ENCODE peak calls at places on chromosome 7, in four cellular contexts. T is NCI-H460, O is NCI-H774, J is GM13976. R is an unnamed sample.

GRCh38 chr7:69651101-69651590 is 52.9 kb downstream of the AUTS2 start:
- DNase-seq in T (no peak), O (no peak), J (peak; percentile 61), R (no peak)

GRCh38 chr7:157641866-157642265 is 305.1 kb downstream of the DNAJB6 start:
- DNase-seq in T (no peak), O (no peak), J (no peak), R (no peak)

GRCh38 chr7:13989138-13989943 is at the start of gene ETV1:
- DNase-seq in T (peak; percentile 83), O (peak; percentile 70), J (peak; percentile 14), R (peak; percentile 94)

GRCh38 chr7:2529161-2530075 is 9.8 kb downstream of the LFNG start:
- DNase-seq in T (no peak), O (no peak), J (peak; percentile 74), R (peak; percentile 28)

GRCh38 chr7:100946766-100947365 is 2.5 kb upstream of the MUC3A start:
- DNase-seq in T (no peak), O (no peak), J (no peak), R (no peak)

GRCh38 chr7:94656925-94657731 is 1.2 kb upstream of the SGCE start:
- DNase-seq in T (no peak), O (peak; percentile 50), J (no peak), R (peak; percentile 87)

GRCh38 chr7:157391036-157391710 is 54.4 kb downstream of the DNAJB6 start:
- DNase-seq in T (no peak), O (no peak), J (no peak), R (no peak)

GRCh38 chr7:136964347-136964746 is 95.9 kb downstream of the CHRM2 start:
- DNase-seq in T (no peak), O (no peak), J (no peak), R (no peak)

GRCh38 chr7:82441916-82442478 is 1.6 kb downstream of the CACNA2D1 start:
- DNase-seq in T (no peak), O (peak; percentile 21), J (no peak), R (peak; percentile 65)

GRCh38 chr7:124908258-124908657 is 21.4 kb downstream of the POT1 start:
- DNase-seq in T (no peak), O (no peak), J (no peak), R (no peak)

GRCh38 chr7:55130554-55131198 is 111.9 kb downstream of the EGFR start:
- DNase-seq in T (no peak), O (no peak), J (no peak), R (no peak)

GRCh38 chr7:98291717-98292116 is 10.2 kb downstream of the BRI3 start:
- DNase-seq in T (no peak), O (no peak), J (no peak), R (no peak)

GRCh38 chr7:71801996-71802395 is 610.1 kb downstream of the CALN1 start:
- DNase-seq in T (no peak), O (no peak), J (no peak), R (no peak)

GRCh38 chr7:2281556-2281955 is 32.7 kb downstream of the SNX8 start:
- DNase-seq in T (no peak), O (no peak), J (no peak), R (no peak)

GRCh38 chr7:21603972-21604749 is 61.3 kb downstream of the DNAH11 start:
- DNase-seq in T (no peak), O (no peak), J (peak; percentile 15), R (no peak)

GRCh38 chr7:25758559-25758958 is 393.4 kb upstream of the NFE2L3 start:
- DNase-seq in T (no peak), O (no peak), J (no peak), R (peak; percentile 85)